ENCODE peak calls at places on chromosomes 4 and X, in six cellular contexts. A, R, K, E, G and W are unnamed samples. For H3K27me3, the result is how much of the 10 kb centered on the place peaks cover.

GRCh38 chr4:85842540-85842939 is 367.6 kb downstream of the ARHGAP24 start:
- DNase-seq in R (peak), G (no peak), K (peak), A (no peak), E (no peak), W (peak)

GRCh38 chr4:123652501-123652900 is 255.9 kb downstream of the SPRY1 start:
- DNase-seq in A (no peak), R (no peak), K (no peak), G (no peak), E (no peak), W (no peak)

GRCh38 chr4:51894246-51894645 is 51.3 kb downstream of the DCUN1D4 start:
- DNase-seq in E (no peak), G (no peak), K (no peak), A (no peak), R (no peak), W (no peak)

GRCh38 chr4:141158219-141158618 is 24.9 kb upstream of the RNF150 start:
- DNase-seq in E (no peak), A (no peak), G (no peak), K (no peak), R (no peak), W (no peak)

GRCh38 chr4:142463195-142463594 is 382.9 kb downstream of the INPP4B start:
- DNase-seq in K (no peak), G (no peak), A (no peak), E (no peak), R (no peak), W (no peak)

GRCh38 chr4:67542076-67542475 is 3.2 kb downstream of the CENPC start:
- DNase-seq in G (no peak), A (no peak), K (no peak), E (no peak), R (no peak), W (no peak)

GRCh38 chr4:41887821-41888699 is 47.2 kb upstream of the TMEM33 start:
- DNase-seq in E (no peak), A (no peak), K (no peak), G (peak), R (peak), W (peak)

GRCh38 chrX:107667426-107667825 is 39.1 kb downstream of the PRPS1 start:
- DNase-seq in K (no peak), A (no peak), G (peak), E (no peak), R (no peak), W (no peak)

GRCh38 chr4:40924793-40925117 is 175.0 kb downstream of the NSUN7 start:
- DNase-seq in R (no peak), K (no peak), E (no peak), A (no peak), G (no peak), W (no peak)

GRCh38 chr4:30792616-30793015 is 72.4 kb downstream of the PCDH7 start:
- DNase-seq in G (no peak), K (no peak), A (no peak), E (no peak), R (no peak), W (no peak)

GRCh38 chrX:1261285-1261684 is 7.3 kb upstream of the CSF2RA start:
- DNase-seq in K (peak), G (peak), A (no peak), E (no peak), R (no peak), W (no peak)

GRCh38 chr4:75512336-75513211 is 1.6 kb downstream of the RCHY1 start:
- DNase-seq in A (no peak), K (no peak), E (no peak), R (no peak), G (peak), W (peak)

GRCh38 chrX:147405764-147406163 is 506.0 kb upstream of the FMR1 start:
- DNase-seq in R (no peak), E (no peak), G (peak), A (no peak), K (no peak), W (no peak)

GRCh38 chrX:3215249-3215648 is 131.2 kb downstream of the MXRA5 start:
- DNase-seq in A (no peak), G (no peak), E (no peak), K (no peak), R (no peak), W (no peak)

GRCh38 chr4:187088070-187088799 is 364.6 kb upstream of the FAT1 start:
- DNase-seq in A (no peak), G (peak), R (no peak), E (no peak), K (no peak), W (no peak)

GRCh38 chr4:19700951-19701350 is 550.8 kb upstream of the SLIT2 start:
- DNase-seq in K (no peak), G (no peak), A (no peak), E (no peak), R (no peak), W (no peak)

GRCh38 chr4:147732516-147733193 is 767 bp downstream of the ARHGAP10 start:
- DNase-seq in G (peak), K (peak), R (peak), A (peak), E (peak), W (peak)

GRCh38 chr4:165600959-165601674 is 222.3 kb downstream of the CPE start:
- DNase-seq in K (no peak), G (no peak), A (no peak), R (no peak), E (no peak), W (no peak)

GRCh38 chr4:85221606-85222005 is 253.3 kb upstream of the ARHGAP24 start:
- DNase-seq in A (no peak), K (no peak), R (no peak), E (no peak), G (no peak), W (no peak)

GRCh38 chrX:117327306-117327705 is 789.3 kb downstream of the KLHL13 start:
- DNase-seq in E (no peak), K (no peak), R (no peak), A (no peak), G (no peak), W (no peak)

GRCh38 chrX:48179691-48180090 is 16.9 kb downstream of the SSX5 start:
- DNase-seq in A (no peak), G (no peak), E (no peak), K (no peak), R (no peak), W (no peak)

GRCh38 chr4:15365641-15366040 is 62.2 kb upstream of the C1QTNF7 start:
- DNase-seq in R (no peak), G (no peak), E (no peak), K (no peak), A (no peak), W (no peak)
- H3K27me3 ChIP-seq in R (under half), G (under half), E (under half), K (under half), A (under half), W (under half)

GRCh38 chr4:184906480-184907097 is 80.8 kb upstream of the ACSL1 start:
- DNase-seq in K (no peak), R (no peak), G (no peak), E (no peak), A (no peak), W (no peak)

GRCh38 chr4:184907810-184908209 is 82.0 kb upstream of the ACSL1 start:
- DNase-seq in G (no peak), K (no peak), A (no peak), R (no peak), E (no peak), W (no peak)

GRCh38 chr4:184907216-184907615 is 81.4 kb upstream of the ACSL1 start:
- DNase-seq in R (no peak), G (no peak), A (no peak), K (no peak), E (no peak), W (no peak)

GRCh38 chr4:184913356-184914143 is 87.8 kb upstream of the ACSL1 start:
- DNase-seq in R (no peak), E (no peak), K (no peak), A (no peak), G (no peak), W (no peak)

GRCh38 chr4:184911310-184911709 is 85.5 kb upstream of the ACSL1 start:
- DNase-seq in G (no peak), A (no peak), K (no peak), E (no peak), R (no peak), W (peak)
- H3K4me3 ChIP-seq in G (no peak), A (no peak), K (no peak), E (no peak), R (no peak), W (no peak)

GRCh38 chr4:173509031-173510001 is 20.7 kb downstream of the HAND2 start:
- DNase-seq in K (peak), E (peak), A (peak), R (peak), G (peak), W (no peak)
- H3K27me3 ChIP-seq in K (under half), E (under half), A (under half), R (under half), G (half or more), W (under half)

GRCh38 chrX:38351346-38351745 is 1.1 kb upstream of the OTC start:
- DNase-seq in K (no peak), A (no peak), G (no peak), R (no peak), E (no peak), W (no peak)

GRCh38 chrX:38358274-38358673 is 5.9 kb downstream of the OTC start:
- DNase-seq in E (no peak), K (no peak), R (no peak), G (no peak), A (no peak), W (no peak)

GRCh38 chrX:38347136-38347535 is 5.3 kb upstream of the OTC start:
- DNase-seq in R (no peak), G (no peak), E (no peak), K (no peak), A (no peak), W (no peak)

GRCh38 chrX:38352362-38352761 is at the start of gene OTC:
- DNase-seq in E (no peak), K (no peak), A (no peak), R (no peak), G (no peak), W (no peak)
- H3K4me3 ChIP-seq in E (no peak), K (no peak), A (no peak), R (no peak), G (no peak), W (no peak)

GRCh38 chr4:112668131-112668530 is 31.2 kb downstream of the LARP7 start:
- DNase-seq in G (no peak), A (no peak), E (no peak), K (no peak), R (no peak), W (no peak)
- H3K27me3 ChIP-seq in G (under half), A (under half), E (under half), K (under half), R (under half), W (under half)

DNA sequence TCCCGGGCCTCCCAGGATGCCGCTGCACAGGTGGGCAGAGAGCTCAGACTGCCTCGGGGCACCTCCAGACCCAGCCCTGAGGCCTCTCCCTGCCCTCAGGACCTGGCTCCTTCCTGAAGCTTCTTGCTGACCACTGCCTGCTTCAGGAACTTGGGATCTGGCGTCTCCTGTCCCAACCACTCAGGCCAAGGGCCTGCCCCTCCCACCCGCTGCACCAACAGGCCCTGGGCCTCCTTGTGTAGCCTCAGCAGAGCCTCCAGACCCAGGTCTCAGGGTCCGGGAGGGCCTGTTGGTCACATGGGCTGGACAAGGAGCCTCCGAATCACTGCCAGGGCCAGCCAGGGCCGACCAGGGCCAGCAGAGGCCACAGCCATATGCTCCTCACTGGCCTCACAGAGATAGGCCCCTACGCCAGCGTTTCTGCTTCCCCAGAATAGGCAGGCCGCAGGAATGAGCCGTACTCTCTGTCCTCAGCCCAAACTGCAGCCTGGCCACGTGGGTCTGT is 2.8 kb downstream of the MXD4 start:
- DNase-seq in E (peak), G (peak), R (peak), K (peak), A (peak), W (peak)
- H3K4me3 ChIP-seq in E (no peak), G (no peak), R (no peak), K (no peak), A (no peak), W (no peak)

GRCh38 chr4:77178560-77178959 is 21.6 kb downstream of the CCNG2 start:
- DNase-seq in R (no peak), E (no peak), G (peak), A (no peak), K (no peak), W (peak)

GRCh38 chr4:77176606-77177005 is 19.6 kb downstream of the CCNG2 start:
- DNase-seq in R (no peak), K (no peak), A (no peak), E (no peak), G (peak), W (no peak)

GRCh38 chr4:77181737-77182136 is 24.7 kb downstream of the CCNG2 start:
- DNase-seq in K (no peak), G (no peak), R (no peak), A (no peak), E (no peak), W (no peak)

GRCh38 chr4:77177196-77177595 is 20.2 kb downstream of the CCNG2 start:
- DNase-seq in R (no peak), A (no peak), K (no peak), E (no peak), G (peak), W (peak)

DNA sequence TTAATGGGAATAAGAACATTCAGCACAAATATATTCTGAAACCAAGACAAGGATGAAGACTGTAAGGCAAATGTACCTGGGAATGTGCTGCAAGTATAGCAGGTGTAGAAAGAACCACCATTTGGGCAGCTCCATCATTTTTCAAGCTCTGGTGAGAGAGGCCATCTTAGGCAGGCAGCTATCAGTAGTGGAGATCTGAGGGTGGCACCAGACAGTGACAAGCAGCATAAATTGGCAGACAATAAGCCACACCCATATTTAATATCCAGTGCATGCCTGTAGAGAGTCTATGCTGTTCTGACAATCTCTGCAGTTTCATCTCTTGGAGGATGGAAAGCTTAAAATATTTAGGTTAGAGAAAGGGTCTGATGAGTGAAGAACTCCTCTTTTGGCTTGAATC is 22.5 kb downstream of the CCNG2 start:
- DNase-seq in K (no peak), R (no peak), A (no peak), E (no peak), G (no peak), W (no peak)
- H3K27me3 ChIP-seq in K (under half), R (under half), A (under half), E (under half), G (under half), W (under half)

GRCh38 chr4:99529218-99529617 is 18.4 kb downstream of the C4orf17 start:
- DNase-seq in E (no peak), K (no peak), R (no peak), A (no peak), G (no peak), W (peak)
- H3K4me3 ChIP-seq in E (no peak), K (no peak), R (no peak), A (no peak), G (no peak), W (no peak)

GRCh38 chr4:7777017-7777710 is 162.5 kb downstream of the AFAP1 start:
- DNase-seq in G (no peak), K (no peak), A (no peak), R (no peak), E (no peak), W (no peak)

GRCh38 chr4:7779194-7779768 is 160.4 kb downstream of the AFAP1 start:
- DNase-seq in K (peak), E (no peak), R (no peak), G (no peak), A (no peak), W (no peak)

GRCh38 chr4:7778524-7779193 is 161.0 kb downstream of the AFAP1 start:
- DNase-seq in K (peak), E (no peak), A (no peak), G (no peak), R (no peak), W (no peak)

GRCh38 chr4:7775396-7775795 is 164.3 kb downstream of the AFAP1 start:
- DNase-seq in K (peak), A (no peak), R (no peak), E (no peak), G (no peak), W (no peak)

GRCh38 chr4:7777871-7778523 is 161.7 kb downstream of the AFAP1 start:
- DNase-seq in A (no peak), K (peak), R (no peak), E (no peak), G (no peak), W (no peak)
- H3K27me3 ChIP-seq in A (under half), K (under half), R (under half), E (under half), G (under half), W (under half)